ENCODE peak calls at places on chromosomes 11 and 22, in nine cellular contexts. D, O, S, P, F, N, M, W and A are unnamed samples.

GRCh38 chr11:5343474-5344335 is at the start of gene OR51B5:
- DNase-seq in D (no peak), O (no peak), S (no peak), P (no peak), F (no peak), N (no peak), M (no peak), W (no peak), A (no peak)

GRCh38 chr11:78203184-78203583 is 14.5 kb downstream of the USP35 start:
- DNase-seq in D (no peak), O (no peak), S (peak; percentile 1), P (no peak), F (no peak), N (no peak), M (no peak), W (no peak), A (no peak)

GRCh38 chr11:64650923-64651523 is 60.0 kb downstream of the SLC22A12 start:
- DNase-seq in D (no peak), O (peak; percentile 75), S (peak; percentile 25), P (no peak), F (peak; percentile 46), N (no peak), M (peak; percentile 8), W (peak; percentile 16), A (no peak)

GRCh38 chr11:94151903-94152677 is 23.4 kb downstream of the PANX1 start:
- DNase-seq in D (no peak), O (peak; percentile 74), S (no peak), P (no peak), F (peak; percentile 67), N (peak; percentile 84), M (peak; percentile 87), W (peak; percentile 81), A (peak; percentile 76)

GRCh38 chr11:68431984-68432600 is 28.5 kb upstream of the PPP6R3 start:
- DNase-seq in D (no peak), O (no peak), S (no peak), P (no peak), F (no peak), N (no peak), M (no peak), W (no peak), A (no peak)

GRCh38 chr11:73187854-73188253 is 30.2 kb upstream of the P2RY2 start:
- DNase-seq in D (no peak), O (peak; percentile 86), S (no peak), P (no peak), F (no peak), N (no peak), M (no peak), W (no peak), A (no peak)

GRCh38 chr11:105910095-105910715 is 111.8 kb downstream of the MSANTD4 start:
- DNase-seq in D (no peak), O (no peak), S (no peak), P (no peak), F (no peak), N (no peak), M (no peak), W (peak; percentile 9), A (no peak)

GRCh38 chr11:88266919-88267318 is 70.6 kb downstream of the CTSC start:
- DNase-seq in D (no peak), O (no peak), S (no peak), P (no peak), F (no peak), N (no peak), M (no peak), W (no peak), A (no peak)

GRCh38 chr11:12995211-12995610 is 13.9 kb upstream of the RASSF10 start:
- DNase-seq in D (no peak), O (no peak), S (no peak), P (no peak), F (peak; percentile 96), N (no peak), M (no peak), W (no peak), A (no peak)

GRCh38 chr11:61149624-61150615 is 11.3 kb downstream of the VPS37C start:
- DNase-seq in D (no peak), O (peak; percentile 72), S (no peak), P (peak; percentile 47), F (peak; percentile 49), N (no peak), M (no peak), W (peak; percentile 63), A (no peak)

GRCh38 chr22:35705141-35705540 is 12.5 kb upstream of the APOL5 start:
- DNase-seq in D (no peak), O (no peak), S (no peak), P (no peak), F (peak; percentile 87), N (no peak), M (peak; percentile 85), W (peak; percentile 69), A (no peak)

GRCh38 chr11:77501748-77502147 is 27.9 kb upstream of the PAK1 start:
- DNase-seq in D (no peak), O (no peak), S (no peak), P (no peak), F (no peak), N (no peak), M (no peak), W (no peak), A (no peak)

GRCh38 chr11:74717211-74717997 is 13.8 kb downstream of the CHRDL2 start:
- DNase-seq in D (no peak), O (peak; percentile 54), S (no peak), P (no peak), F (no peak), N (no peak), M (no peak), W (no peak), A (no peak)

GRCh38 chr11:99368579-99368978 is 347.8 kb downstream of the CNTN5 start:
- DNase-seq in D (no peak), O (no peak), S (no peak), P (no peak), F (peak; percentile 67), N (no peak), M (peak; percentile 40), W (peak; percentile 1), A (peak; percentile 32)

GRCh38 chr11:121687961-121688566 is 235.3 kb upstream of the SORL1-AS1 start:
- DNase-seq in D (no peak), O (peak; percentile 74), S (no peak), P (no peak), F (peak; percentile 70), N (no peak), M (peak; percentile 75), W (no peak), A (no peak)

GRCh38 chr11:118201966-118202365 is 22.8 kb downstream of the JAML start:
- DNase-seq in D (no peak), O (no peak), S (no peak), P (no peak), F (no peak), N (no peak), M (no peak), W (no peak), A (no peak)

GRCh38 chr11:28616566-28616965 is 508.4 kb downstream of the METTL15 start:
- DNase-seq in D (no peak), O (no peak), S (no peak), P (no peak), F (no peak), N (no peak), M (no peak), W (no peak), A (no peak)

GRCh38 chr22:38316340-38317236 is 645 bp downstream of the CSNK1E start:
- DNase-seq in D (peak; percentile 76), O (peak; percentile 74), S (peak; percentile 69), P (peak; percentile 79), F (peak; percentile 74), N (no peak), M (no peak), W (peak; percentile 70), A (peak; percentile 71)

GRCh38 chr11:97786961-97787360 is 1233.8 kb upstream of the CNTN5 start:
- DNase-seq in D (no peak), O (no peak), S (no peak), P (no peak), F (no peak), N (no peak), M (no peak), W (no peak), A (no peak)

GRCh38 chr22:39940757-39941305 is 19.4 kb upstream of the TMA7B start:
- DNase-seq in D (no peak), O (no peak), S (no peak), P (no peak), F (no peak), N (no peak), M (no peak), W (no peak), A (peak; percentile 6)
- TF ChIP-seq CTCF in D (no peak), O (no peak), S (no peak), P (no peak), F (no peak), N (no peak), M (no peak), W (no peak), A (no peak)

DNA sequence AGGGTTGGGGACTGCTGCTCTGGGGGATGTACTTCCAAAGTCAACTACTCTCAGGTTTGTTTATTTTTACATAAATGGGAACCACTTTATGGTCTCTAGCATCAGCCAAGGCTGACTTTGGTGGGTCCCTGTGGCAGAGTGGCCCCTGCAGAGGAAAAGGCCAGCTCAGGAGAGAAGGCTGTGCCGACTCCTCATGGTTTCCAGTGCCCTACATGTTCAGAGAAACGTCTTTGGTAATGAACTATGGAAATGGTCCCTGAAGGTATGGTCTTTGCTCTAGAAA is 3.0 kb upstream of the ZDHHC8 start:
- DNase-seq in D (no peak), O (no peak), S (no peak), P (no peak), F (no peak), N (no peak), M (no peak), W (no peak), A (no peak)
- H3K27ac ChIP-seq in D (peak overlapping the region; percentile 44), O (no peak overlapping the region), S (no peak overlapping the region), P (no peak overlapping the region), F (peak overlapping the region; percentile 77), N (no peak overlapping the region), M (no peak overlapping the region), W (no peak overlapping the region), A (no peak overlapping the region)

DNA sequence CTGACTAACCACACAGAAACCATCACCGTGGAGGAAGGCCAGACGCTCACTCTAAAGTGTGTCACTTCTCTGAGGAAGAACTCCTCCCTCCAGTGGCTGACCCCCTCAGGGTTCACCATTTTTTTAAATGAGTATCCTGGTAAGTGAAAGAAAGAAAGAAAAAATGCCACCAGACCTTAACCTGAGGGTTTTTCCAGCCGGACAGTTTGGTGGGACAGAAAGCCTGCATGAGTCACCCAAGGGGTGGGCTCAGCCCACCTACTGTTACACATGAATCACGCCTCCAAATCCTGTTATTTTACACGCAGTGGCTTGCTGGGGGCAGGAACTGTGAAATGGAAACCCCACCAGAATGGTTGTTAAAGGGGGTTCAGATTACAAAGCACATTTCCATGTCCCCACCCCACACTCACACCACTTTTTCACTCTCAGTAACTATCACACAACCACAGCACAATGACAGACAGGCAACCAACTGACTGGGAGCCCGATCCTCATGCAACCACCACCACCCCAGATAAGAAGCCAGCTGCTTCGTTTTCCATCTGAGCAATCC is 11.9 kb downstream of the CRTAM start:
- DNase-seq in D (no peak), O (peak; percentile 85), S (no peak), P (no peak), F (peak; percentile 51), N (no peak), M (peak; percentile 72), W (no peak), A (peak; percentile 83)
- TF ChIP-seq CTCF in D (no peak), O (peak; percentile 36), S (no peak), P (no peak), F (peak; percentile 3), N (no peak), M (peak; percentile 19), W (no peak), A (peak; percentile 19)

GRCh38 chr11:116993599-116993998 is 104.6 kb downstream of the SIK3 start:
- DNase-seq in D (no peak), O (no peak), S (no peak), P (no peak), F (peak; percentile 57), N (no peak), M (peak; percentile 49), W (peak; percentile 34), A (peak; percentile 47)
- H3K27ac ChIP-seq in D (peak overlapping the region; percentile 34), O (peak overlapping the region; percentile 45), S (no peak overlapping the region), P (no peak overlapping the region), F (peak overlapping the region; percentile 73), N (no peak overlapping the region), M (no peak overlapping the region), W (no peak overlapping the region), A (no peak overlapping the region)